ENCODE peak calls at places on chromosome 9, in six cellular contexts. Q, J, D, Y, I and L are unnamed samples.

GRCh38 chr9:4508246-4508906 is 18.1 kb downstream of the SLC1A1 start:
- DNase-seq in D (no peak), I (no peak), Q (no peak), Y (peak; percentile 53), J (no peak), L (no peak)

GRCh38 chr9:86626802-86627201 is 272.6 kb upstream of the TUT7 start:
- DNase-seq in Y (no peak), J (no peak), Q (no peak), I (no peak), D (no peak), L (no peak)

GRCh38 chr9:122463828-122464632 is 13.7 kb downstream of the OR1J1 start:
- DNase-seq in Q (no peak), Y (no peak), I (no peak), D (no peak), J (peak; percentile 23), L (no peak)

GRCh38 chr9:124453586-124454191 is 3.4 kb downstream of the ADGRD2 start:
- DNase-seq in Y (no peak), J (no peak), Q (no peak), D (peak; percentile 59), I (no peak), L (peak; percentile 48)

GRCh38 chr9:3887798-3888495 is 362.1 kb upstream of the RFX3 start:
- DNase-seq in D (no peak), I (no peak), Q (no peak), J (no peak), Y (no peak), L (no peak)

GRCh38 chr9:121698627-121699270 is 47.3 kb downstream of the DAB2IP start:
- DNase-seq in Y (no peak), I (no peak), D (peak; percentile 31), Q (peak; percentile 88), J (no peak), L (no peak)

GRCh38 chr9:110911659-110912473 is 126.4 kb downstream of the LPAR1 start:
- DNase-seq in I (no peak), Q (no peak), D (no peak), Y (peak; percentile 75), J (no peak), L (no peak)

GRCh38 chr9:95264954-95265615 is 52.4 kb downstream of the FANCC start:
- DNase-seq in J (no peak), Q (no peak), Y (peak; percentile 75), D (no peak), I (no peak), L (no peak)

GRCh38 chr9:33125871-33126822 is 41.0 kb downstream of the B4GALT1 start:
- DNase-seq in I (no peak), Q (no peak), D (no peak), J (no peak), Y (peak; percentile 65), L (no peak)

GRCh38 chr9:137456864-137457405 is 2.2 kb downstream of the NSMF start:
- DNase-seq in J (no peak), D (no peak), Y (no peak), Q (no peak), I (no peak), L (peak; percentile 76)

GRCh38 chr9:132505961-132506691 is 76.3 kb upstream of the BARHL1 start:
- DNase-seq in Y (no peak), I (no peak), J (no peak), D (no peak), Q (no peak), L (peak; percentile 57)

GRCh38 chr9:121634329-121634784 is 17.1 kb upstream of the DAB2IP start:
- DNase-seq in Y (no peak), J (no peak), D (no peak), Q (no peak), I (no peak), L (no peak)

GRCh38 chr9:97647996-97648395 is 14.4 kb downstream of the NCBP1 start:
- DNase-seq in Q (no peak), Y (no peak), J (no peak), I (no peak), D (no peak), L (no peak)

GRCh38 chr9:125486576-125486975 is 220.4 kb downstream of the MAPKAP1 start:
- DNase-seq in Q (no peak), I (no peak), J (no peak), D (no peak), Y (no peak), L (no peak)

GRCh38 chr9:106065579-106066214 is 371.4 kb downstream of the TMEM38B start:
- DNase-seq in Q (no peak), D (no peak), J (no peak), Y (no peak), I (no peak), L (no peak)

GRCh38 chr9:96222132-96222531 is 79.8 kb downstream of the HSD17B3 start:
- DNase-seq in J (no peak), I (no peak), D (no peak), Y (no peak), Q (peak; percentile 39), L (no peak)

GRCh38 chr9:100111235-100111634 is 12.2 kb downstream of the INVS start:
- DNase-seq in I (no peak), D (no peak), Q (no peak), Y (peak; percentile 98), J (no peak), L (peak; percentile 69)

GRCh38 chr9:131310833-131311554 is 21.5 kb downstream of the PLPP7 start:
- DNase-seq in D (no peak), Y (no peak), J (peak; percentile 55), Q (no peak), I (no peak), L (no peak)

GRCh38 chr9:98943682-98944129 is at the start of gene COL15A1:
- DNase-seq in D (no peak), I (no peak), J (no peak), Y (no peak), Q (peak; percentile 41), L (no peak)

GRCh38 chr9:135960328-135961276 is 571 bp downstream of the UBAC1 start:
- DNase-seq in D (no peak), Q (no peak), I (no peak), J (no peak), Y (no peak), L (peak; percentile 78)

GRCh38 chr9:99360026-99360425 is 137.9 kb downstream of the SEC61B start:
- DNase-seq in J (no peak), Y (no peak), D (no peak), I (no peak), Q (no peak), L (no peak)

GRCh38 chr9:122789256-122790046 is 718 bp downstream of the OR5C1 start:
- DNase-seq in Y (no peak), J (no peak), I (no peak), Q (no peak), D (no peak), L (no peak)

GRCh38 chr9:21710792-21711191 is 91.6 kb upstream of the MTAP start:
- DNase-seq in Q (no peak), J (no peak), Y (peak; percentile 60), D (no peak), I (no peak), L (no peak)

GRCh38 chr9:89744255-89744648 is 139.4 kb downstream of the GADD45G start:
- DNase-seq in Q (no peak), I (no peak), Y (no peak), D (no peak), J (no peak), L (no peak)

GRCh38 chr9:19922476-19923118 is 133.8 kb upstream of the SLC24A2 start:
- DNase-seq in Q (peak; percentile 81), D (no peak), I (peak; percentile 11), J (no peak), Y (peak; percentile 46), L (peak; percentile 48)

GRCh38 chr9:130707225-130707976 is 13.8 kb downstream of the EXOSC2 start:
- DNase-seq in Y (peak; percentile 68), I (no peak), J (peak; percentile 66), Q (no peak), D (peak; percentile 59), L (peak; percentile 56)

GRCh38 chr9:137975936-137976565 is 98.5 kb downstream of the CACNA1B start:
- DNase-seq in Y (no peak), D (no peak), J (no peak), Q (no peak), I (no peak), L (no peak)

GRCh38 chr9:73979894-73980264 is 517.3 kb upstream of the RORB start:
- DNase-seq in J (no peak), Y (no peak), D (no peak), I (no peak), Q (no peak), L (no peak)

GRCh38 chr9:135463140-135463539 is 16.4 kb upstream of the PPP1R26 start:
- DNase-seq in J (no peak), I (no peak), Q (no peak), Y (peak; percentile 54), D (peak; percentile 48), L (no peak)

GRCh38 chr9:121670447-121670846 is 19.0 kb downstream of the DAB2IP start:
- DNase-seq in Y (peak; percentile 75), I (no peak), D (no peak), Q (no peak), J (no peak), L (no peak)

GRCh38 chr9:72137697-72138365 is 11.4 kb upstream of the GDA start:
- DNase-seq in Y (no peak), Q (no peak), J (no peak), D (no peak), I (no peak), L (no peak)

GRCh38 chr9:16645970-16646369 is 224.5 kb downstream of the BNC2 start:
- DNase-seq in J (no peak), Y (no peak), Q (no peak), I (no peak), D (no peak), L (no peak)

GRCh38 chr9:129001504-129002325 is 26.4 kb downstream of the SH3GLB2 start:
- DNase-seq in J (no peak), Q (no peak), D (no peak), Y (no peak), I (no peak), L (no peak)

GRCh38 chr9:5375790-5376477 is 36.3 kb upstream of the RLN1 start:
- DNase-seq in Y (no peak), J (no peak), D (no peak), Q (no peak), I (no peak), L (no peak)